ENCODE peak calls at places on chromosomes 1 and 21, in four cellular contexts. L is tibial nerve, R is tibial artery, M is MM.1S. G is an unnamed sample.

GRCh38 chr21:20388400-20388799 is 609.8 kb upstream of the NCAM2 start:
- DNase-seq in R (no peak), M (no peak), L (no peak), G (no peak)

GRCh38 chr1:62025892-62026291 is 168.8 kb upstream of the L1TD1 start:
- DNase-seq in R (no peak), M (no peak), L (no peak), G (no peak)

GRCh38 chr1:77757616-77758015 is 2.0 kb downstream of the USP33 start:
- DNase-seq in L (no peak), R (no peak), M (no peak), G (no peak)

GRCh38 chr1:56806804-56807203 is 12.4 kb downstream of the FYB2 start:
- DNase-seq in L (no peak), R (no peak), M (no peak), G (no peak)

GRCh38 chr1:204837440-204838084 is 33.1 kb upstream of the NFASC start:
- DNase-seq in M (peak), L (no peak), R (no peak), G (peak)

GRCh38 chr21:44969965-44970755 is 30.3 kb downstream of the SLX9 start:
- DNase-seq in R (no peak), L (no peak), M (no peak), G (no peak)

GRCh38 chr1:246306415-246307037 is 200.6 kb downstream of the SMYD3 start:
- DNase-seq in M (no peak), L (no peak), R (no peak), G (no peak)

GRCh38 chr21:35895598-35895997 is 164.7 kb downstream of the SETD4 start:
- DNase-seq in L (no peak), R (no peak), M (peak), G (no peak)

GRCh38 chr1:66217021-66217420 is 316.9 kb upstream of the SGIP1 start:
- DNase-seq in R (no peak), M (no peak), L (no peak), G (no peak)

GRCh38 chr1:245888809-245889208 is 618.3 kb downstream of the SMYD3 start:
- DNase-seq in R (no peak), L (no peak), M (no peak), G (peak)

GRCh38 chr1:115649964-115650363 is 8.2 kb downstream of the VANGL1 start:
- DNase-seq in M (no peak), R (no peak), L (no peak), G (no peak)

GRCh38 chr1:238177960-238178359 is 287.2 kb upstream of the ZP4 start:
- DNase-seq in M (no peak), R (no peak), L (no peak), G (no peak)

GRCh38 chr1:156114101-156114918 is at the start of gene LMNA:
- DNase-seq in L (peak), R (peak), M (peak), G (peak)

GRCh38 chr1:102550729-102551384 is 554.1 kb upstream of the OLFM3 start:
- DNase-seq in L (no peak), R (no peak), M (peak), G (peak)

GRCh38 chr1:106926748-106927582 is 129.5 kb upstream of the PRMT6 start:
- DNase-seq in R (no peak), L (no peak), M (no peak), G (no peak)

GRCh38 chr1:110605901-110606783 is at the start of gene KCNA2:
- DNase-seq in M (no peak), R (peak), L (no peak), G (peak)

GRCh38 chr1:78650114-78650513 is 483 bp downstream of the IFI44 start:
- DNase-seq in R (no peak), L (no peak), M (no peak), G (peak)

GRCh38 chr1:6245869-6246496 is 2.0 kb downstream of the HES3 start:
- DNase-seq in R (no peak), M (no peak), L (no peak), G (no peak)

GRCh38 chr1:17437260-17438175 is 2.0 kb downstream of the RCC2 start:
- DNase-seq in M (peak), L (no peak), R (peak), G (peak)

GRCh38 chr1:230858918-230859819 is 9.2 kb downstream of the C1orf198 start:
- DNase-seq in R (peak), M (no peak), L (peak), G (no peak)

GRCh38 chr1:39238476-39238875 is 34.0 kb downstream of the MACF1 start:
- DNase-seq in L (no peak), M (no peak), R (no peak), G (no peak)

DNA sequence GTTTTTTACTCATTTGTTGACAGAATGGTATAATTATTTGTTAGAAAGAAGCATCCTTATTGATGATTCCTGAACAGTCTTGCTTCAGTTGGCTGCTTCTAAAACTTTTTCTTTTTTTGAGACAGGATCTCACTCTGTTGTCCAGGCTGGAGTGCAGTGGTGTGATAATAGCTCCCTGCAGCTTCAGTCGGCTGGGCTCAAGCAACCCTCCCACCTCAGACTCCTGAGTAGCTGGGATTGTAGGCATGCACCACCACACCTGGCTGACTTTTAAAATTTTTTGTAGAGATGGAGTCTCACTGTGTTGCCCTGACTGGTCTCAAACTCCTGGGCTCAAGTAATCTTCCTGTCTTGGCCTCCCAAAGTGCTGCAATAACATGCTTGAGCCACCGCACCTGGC is 38.8 kb downstream of the MACF1 start:
- DNase-seq in R (no peak), M (no peak), L (no peak), G (no peak)
- H3K27ac ChIP-seq in R (no peak), M (no peak), L (no peak), G (no peak)

GRCh38 chr1:108816049-108816882 is 40.6 kb downstream of the AKNAD1 start:
- DNase-seq in L (peak), M (no peak), R (peak), G (no peak)

GRCh38 chr1:108817811-108818210 is 39.1 kb downstream of the AKNAD1 start:
- DNase-seq in M (no peak), L (no peak), R (no peak), G (no peak)

GRCh38 chr1:108815566-108815965 is 41.3 kb downstream of the AKNAD1 start:
- DNase-seq in R (no peak), M (no peak), L (no peak), G (no peak)

GRCh38 chr1:108814343-108815125 is 42.4 kb downstream of the AKNAD1 start:
- DNase-seq in L (no peak), R (no peak), M (no peak), G (no peak)

GRCh38 chr1:108817016-108817415 is 39.9 kb downstream of the AKNAD1 start:
- DNase-seq in R (no peak), L (peak), M (no peak), G (no peak)
- H3K4me3 ChIP-seq in R (peak), L (peak), M (no peak), G (no peak)

GRCh38 chr1:53574621-53575020 is 115.4 kb downstream of the DMRTB1 start:
- DNase-seq in L (no peak), M (no peak), R (peak), G (no peak)

GRCh38 chr1:53572802-53573148 is 113.6 kb downstream of the DMRTB1 start:
- DNase-seq in R (no peak), M (no peak), L (no peak), G (no peak)

GRCh38 chr1:53572061-53572801 is 113.0 kb downstream of the DMRTB1 start:
- DNase-seq in R (peak), L (no peak), M (no peak), G (no peak)

GRCh38 chr1:53573931-53574330 is 114.7 kb downstream of the DMRTB1 start:
- DNase-seq in L (no peak), M (no peak), R (peak), G (no peak)

GRCh38 chr1:53573522-53573921 is 114.3 kb downstream of the DMRTB1 start:
- DNase-seq in R (peak), M (no peak), L (no peak), G (no peak)
- H3K27ac ChIP-seq in R (no peak), M (no peak), L (no peak), G (no peak)

DNA sequence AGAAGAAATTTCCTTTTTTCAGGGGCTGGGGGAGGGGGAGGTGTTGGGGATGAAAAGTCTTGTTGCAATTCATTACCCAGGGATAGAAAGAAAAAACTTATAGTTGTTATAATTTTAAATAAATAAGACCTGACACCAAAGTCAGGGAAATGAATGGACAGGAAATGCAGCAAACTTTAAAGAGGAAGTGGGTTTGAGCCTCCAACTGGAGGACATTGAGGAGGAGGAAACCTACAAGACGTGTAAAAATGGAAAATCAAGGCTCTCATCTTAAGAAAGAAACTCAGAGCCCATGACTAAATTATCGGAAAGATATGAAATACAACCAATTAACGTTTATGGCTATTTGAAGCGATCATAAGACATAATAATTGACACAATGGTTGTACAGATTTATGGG is 54.4 kb downstream of the NIBAN1 start:
- DNase-seq in M (no peak), L (no peak), R (no peak), G (no peak)
- H3K4me3 ChIP-seq in M (no peak), L (no peak), R (no peak), G (no peak)

G was measured in CD4-positive, alpha-beta memory T cell.